ENCODE peak calls at places on chromosomes 16 and 17, in seven cellular contexts. One of them, this sample, is unnamed. For H3K4me1, the result is how much of the 10 kb centered on the place peaks cover.

GRCh38 chr16:10694830-10695229 is at the start of gene TEKT5:
- DNase-seq in thoracic aorta: no peak
- DNase-seq in transverse colon: no peak
- DNase-seq in GM23248: no peak
- DNase-seq in heart right ventricle: no peak
- DNase-seq in CD8-positive, alpha-beta memory T cell: no peak
- DNase-seq in heart left ventricle: no peak
- DNase-seq in this sample: no peak

GRCh38 chr17:57861737-57862409 is 12.0 kb upstream of the MRPS23 start:
- DNase-seq in heart left ventricle: peak
- DNase-seq in CD8-positive, alpha-beta memory T cell: no peak
- DNase-seq in heart right ventricle: peak
- DNase-seq in GM23248: peak
- DNase-seq in transverse colon: peak
- DNase-seq in thoracic aorta: peak
- DNase-seq in this sample: peak

GRCh38 chr17:522912-523311 is 170.3 kb upstream of the RPH3AL start:
- DNase-seq in heart left ventricle: no peak
- DNase-seq in thoracic aorta: no peak
- DNase-seq in CD8-positive, alpha-beta memory T cell: no peak
- DNase-seq in GM23248: no peak
- DNase-seq in transverse colon: no peak
- DNase-seq in heart right ventricle: no peak
- DNase-seq in this sample: no peak

GRCh38 chr17:73419896-73420295 is 108.1 kb upstream of the CDC42EP4 start:
- DNase-seq in thoracic aorta: no peak
- DNase-seq in CD8-positive, alpha-beta memory T cell: no peak
- DNase-seq in GM23248: no peak
- DNase-seq in heart left ventricle: no peak
- DNase-seq in transverse colon: no peak
- DNase-seq in heart right ventricle: no peak
- DNase-seq in this sample: no peak

GRCh38 chr17:7750321-7750821 is 32.8 kb downstream of the DNAH2 start:
- DNase-seq in GM23248: peak
- DNase-seq in heart right ventricle: no peak
- DNase-seq in CD8-positive, alpha-beta memory T cell: no peak
- DNase-seq in transverse colon: no peak
- DNase-seq in thoracic aorta: no peak
- DNase-seq in heart left ventricle: no peak
- DNase-seq in this sample: no peak

GRCh38 chr17:16314859-16315258 is 38.4 kb downstream of the CENPV start:
- DNase-seq in CD8-positive, alpha-beta memory T cell: no peak
- DNase-seq in thoracic aorta: no peak
- DNase-seq in GM23248: no peak
- DNase-seq in heart left ventricle: no peak
- DNase-seq in heart right ventricle: no peak
- DNase-seq in transverse colon: no peak
- DNase-seq in this sample: no peak

GRCh38 chr17:45087496-45087975 is 26.4 kb downstream of the NMT1 start:
- DNase-seq in heart right ventricle: no peak
- DNase-seq in heart left ventricle: no peak
- DNase-seq in thoracic aorta: no peak
- DNase-seq in GM23248: peak
- DNase-seq in CD8-positive, alpha-beta memory T cell: no peak
- DNase-seq in transverse colon: peak
- DNase-seq in this sample: no peak

GRCh38 chr16:4260360-4260759 is 12.5 kb downstream of the TFAP4 start:
- DNase-seq in heart left ventricle: no peak
- DNase-seq in transverse colon: peak
- DNase-seq in GM23248: no peak
- DNase-seq in CD8-positive, alpha-beta memory T cell: no peak
- DNase-seq in heart right ventricle: no peak
- DNase-seq in thoracic aorta: no peak
- DNase-seq in this sample: peak

GRCh38 chr17:11874756-11875155 is 122.5 kb downstream of the ZNF18 start:
- DNase-seq in GM23248: no peak
- DNase-seq in CD8-positive, alpha-beta memory T cell: no peak
- DNase-seq in thoracic aorta: no peak
- DNase-seq in heart left ventricle: no peak
- DNase-seq in transverse colon: no peak
- DNase-seq in heart right ventricle: no peak
- DNase-seq in this sample: no peak

DNA sequence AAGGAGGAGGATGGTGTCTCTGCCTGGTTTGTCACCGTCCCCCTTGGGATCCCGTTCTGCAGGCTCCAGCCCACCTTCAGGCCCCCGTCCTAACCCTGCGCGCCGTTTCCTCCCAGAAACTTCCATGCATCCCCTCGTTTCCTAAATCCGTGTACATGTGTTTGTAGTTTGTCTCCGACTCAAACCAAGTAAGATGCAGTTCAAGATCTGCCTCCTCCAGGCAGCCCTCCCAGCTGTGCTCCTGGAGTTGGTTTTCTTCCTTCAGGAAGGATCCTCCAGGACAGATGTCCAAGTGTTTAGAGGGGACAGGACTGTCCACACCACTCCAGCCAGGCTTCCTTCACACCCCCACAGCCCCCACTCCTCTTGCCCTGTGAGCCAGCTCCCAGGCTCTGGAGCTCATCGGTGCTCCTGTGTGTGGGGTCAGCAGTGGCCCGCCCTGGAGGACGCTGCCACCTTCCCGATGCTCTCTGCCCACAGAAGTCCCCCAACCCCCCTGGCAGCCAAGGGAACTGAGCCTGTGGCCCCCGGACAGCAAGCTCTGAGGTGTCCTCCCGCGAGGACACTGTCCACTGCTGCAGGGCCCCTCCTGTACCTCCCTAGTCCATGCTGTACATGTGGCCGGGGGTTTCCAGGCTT is 11.3 kb downstream of the BAIAP2 start:
- DNase-seq in GM23248: no peak
- DNase-seq in thoracic aorta: no peak
- DNase-seq in heart right ventricle: no peak
- DNase-seq in transverse colon: no peak
- DNase-seq in heart left ventricle: no peak
- DNase-seq in CD8-positive, alpha-beta memory T cell: no peak
- DNase-seq in this sample: no peak
- H3K4me1 ChIP-seq in GM23248: under half
- H3K4me1 ChIP-seq in thoracic aorta: under half
- H3K4me1 ChIP-seq in heart right ventricle: half or more
- H3K4me1 ChIP-seq in transverse colon: half or more
- H3K4me1 ChIP-seq in heart left ventricle: half or more
- H3K4me1 ChIP-seq in CD8-positive, alpha-beta memory T cell: under half
- H3K4me1 ChIP-seq in this sample: under half

DNA sequence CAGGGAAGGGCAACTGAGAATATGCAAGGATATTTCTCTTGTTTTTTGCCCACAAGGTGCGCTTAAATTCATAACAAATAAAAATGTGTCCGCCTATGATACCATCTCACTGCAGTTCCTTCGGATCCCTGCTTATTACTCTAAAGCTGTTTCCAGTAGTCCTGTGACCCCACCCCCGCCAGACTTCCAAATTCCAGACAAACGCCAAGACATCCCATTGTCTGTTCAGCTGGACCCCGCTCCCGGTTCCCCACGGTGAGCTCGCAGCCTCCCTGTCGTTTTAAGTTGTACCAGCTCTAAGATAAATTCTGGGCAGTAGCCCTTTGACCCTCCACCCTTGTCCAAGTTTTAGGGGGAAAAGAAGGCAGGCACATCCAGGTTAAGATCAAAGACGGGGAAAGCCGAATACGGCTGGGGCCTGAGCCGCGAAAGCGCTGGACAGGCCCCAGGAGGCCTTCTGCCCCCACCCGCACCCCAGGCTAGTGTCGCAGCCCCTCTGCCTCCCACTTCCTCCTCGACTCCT is 614 bp downstream of the ARL6IP1 start:
- DNase-seq in CD8-positive, alpha-beta memory T cell: no peak
- DNase-seq in GM23248: peak
- DNase-seq in thoracic aorta: no peak
- DNase-seq in heart left ventricle: no peak
- DNase-seq in transverse colon: peak
- DNase-seq in heart right ventricle: no peak
- DNase-seq in this sample: peak
- H3K4me3 ChIP-seq in CD8-positive, alpha-beta memory T cell: peak
- H3K4me3 ChIP-seq in GM23248: peak
- H3K4me3 ChIP-seq in thoracic aorta: peak
- H3K4me3 ChIP-seq in heart left ventricle: peak
- H3K4me3 ChIP-seq in transverse colon: peak
- H3K4me3 ChIP-seq in heart right ventricle: peak
- H3K4me3 ChIP-seq in this sample: peak

GRCh38 chr17:50050431-50051032 is 5.4 kb upstream of the ITGA3 start:
- DNase-seq in CD8-positive, alpha-beta memory T cell: no peak
- DNase-seq in transverse colon: no peak
- DNase-seq in thoracic aorta: no peak
- DNase-seq in GM23248: no peak
- DNase-seq in heart right ventricle: no peak
- DNase-seq in heart left ventricle: no peak
- DNase-seq in this sample: peak
- H3K4me1 ChIP-seq in CD8-positive, alpha-beta memory T cell: under half
- H3K4me1 ChIP-seq in transverse colon: under half
- H3K4me1 ChIP-seq in thoracic aorta: under half
- H3K4me1 ChIP-seq in GM23248: half or more
- H3K4me1 ChIP-seq in heart right ventricle: under half
- H3K4me1 ChIP-seq in heart left ventricle: under half
- H3K4me1 ChIP-seq in this sample: under half

DNA sequence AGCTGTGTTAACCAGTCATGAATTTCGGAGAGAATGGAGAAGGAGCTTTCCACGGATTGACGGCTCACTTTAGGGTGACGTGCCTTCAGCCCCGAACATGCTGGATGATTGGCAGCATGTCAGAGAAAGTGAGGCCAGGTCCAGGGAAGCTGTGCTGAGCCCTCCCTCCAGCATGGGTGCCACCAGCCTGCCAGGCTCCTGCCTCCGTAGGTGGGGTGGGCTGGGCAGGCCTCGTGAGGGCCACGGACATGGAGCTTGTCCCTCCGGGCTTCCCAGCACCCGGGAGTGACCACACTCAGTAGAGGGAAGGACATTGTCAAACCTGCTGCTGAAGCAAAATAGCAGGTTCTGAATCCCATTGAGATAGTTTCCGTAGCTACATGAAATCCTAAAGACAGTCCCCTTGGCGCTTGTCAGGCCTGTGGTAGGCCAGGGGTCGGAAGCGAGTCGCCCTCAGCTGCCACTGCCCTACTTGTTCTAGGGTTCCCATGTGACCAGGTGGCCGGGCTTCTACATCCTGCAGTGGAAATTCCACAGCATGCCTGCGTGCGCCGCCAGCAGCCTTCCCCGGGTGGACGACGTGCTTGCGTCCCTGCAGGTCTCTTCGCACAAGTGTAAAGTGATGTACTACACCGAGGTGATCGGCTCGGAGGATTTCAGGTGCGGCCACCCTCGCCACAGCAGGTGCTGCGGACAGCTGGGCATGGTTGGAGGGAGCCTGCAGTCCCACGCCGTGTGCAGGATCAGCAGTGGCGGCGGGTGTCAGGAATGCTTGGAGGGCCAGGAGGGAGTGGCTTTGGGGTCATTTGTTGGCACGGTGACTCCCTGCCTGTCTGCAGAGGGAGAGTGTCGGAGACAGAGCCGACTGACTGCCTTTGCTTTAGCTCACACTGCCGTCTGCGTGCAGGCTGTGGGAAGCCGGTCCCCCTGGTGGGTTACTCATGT is 72.3 kb downstream of the SEC14L1 start:
- DNase-seq in thoracic aorta: no peak
- DNase-seq in CD8-positive, alpha-beta memory T cell: no peak
- DNase-seq in heart right ventricle: no peak
- DNase-seq in transverse colon: no peak
- DNase-seq in GM23248: no peak
- DNase-seq in heart left ventricle: no peak
- DNase-seq in this sample: no peak
- H3K4me3 ChIP-seq in thoracic aorta: no peak
- H3K4me3 ChIP-seq in CD8-positive, alpha-beta memory T cell: no peak
- H3K4me3 ChIP-seq in heart right ventricle: no peak
- H3K4me3 ChIP-seq in transverse colon: no peak
- H3K4me3 ChIP-seq in GM23248: no peak
- H3K4me3 ChIP-seq in heart left ventricle: peak
- H3K4me3 ChIP-seq in this sample: no peak

GRCh38 chr17:68184816-68185436 is 62.9 kb upstream of the AMZ2 start:
- DNase-seq in thoracic aorta: no peak
- DNase-seq in GM23248: no peak
- DNase-seq in CD8-positive, alpha-beta memory T cell: peak
- DNase-seq in heart left ventricle: no peak
- DNase-seq in transverse colon: no peak
- DNase-seq in heart right ventricle: no peak
- DNase-seq in this sample: no peak
- H3K4me1 ChIP-seq in thoracic aorta: under half
- H3K4me1 ChIP-seq in GM23248: under half
- H3K4me1 ChIP-seq in CD8-positive, alpha-beta memory T cell: under half
- H3K4me1 ChIP-seq in heart left ventricle: under half
- H3K4me1 ChIP-seq in transverse colon: under half
- H3K4me1 ChIP-seq in heart right ventricle: under half
- H3K4me1 ChIP-seq in this sample: under half

GRCh38 chr16:73601911-73602310 is 554.0 kb upstream of the ZFHX3 start:
- DNase-seq in GM23248: no peak
- DNase-seq in heart right ventricle: no peak
- DNase-seq in heart left ventricle: no peak
- DNase-seq in transverse colon: no peak
- DNase-seq in CD8-positive, alpha-beta memory T cell: no peak
- DNase-seq in thoracic aorta: no peak
- DNase-seq in this sample: no peak

GRCh38 chr16:73605309-73605708 is 557.4 kb upstream of the ZFHX3 start:
- DNase-seq in heart left ventricle: no peak
- DNase-seq in heart right ventricle: no peak
- DNase-seq in GM23248: no peak
- DNase-seq in CD8-positive, alpha-beta memory T cell: no peak
- DNase-seq in thoracic aorta: no peak
- DNase-seq in transverse colon: no peak
- DNase-seq in this sample: no peak

GRCh38 chr16:73599870-73600269 is 551.9 kb upstream of the ZFHX3 start:
- DNase-seq in GM23248: no peak
- DNase-seq in heart right ventricle: no peak
- DNase-seq in heart left ventricle: no peak
- DNase-seq in CD8-positive, alpha-beta memory T cell: no peak
- DNase-seq in thoracic aorta: no peak
- DNase-seq in transverse colon: no peak
- DNase-seq in this sample: no peak
- H3K4me3 ChIP-seq in GM23248: no peak
- H3K4me3 ChIP-seq in heart right ventricle: no peak
- H3K4me3 ChIP-seq in heart left ventricle: no peak
- H3K4me3 ChIP-seq in CD8-positive, alpha-beta memory T cell: no peak
- H3K4me3 ChIP-seq in thoracic aorta: no peak
- H3K4me3 ChIP-seq in transverse colon: no peak
- H3K4me3 ChIP-seq in this sample: no peak